ENCODE peak calls at places on chromosomes 1 and 21, in nine cellular contexts. E, O, C, W, S, F, K, R and U are unnamed samples.

GRCh38 chr1:1364266-1364665 is 5.9 kb upstream of the MXRA8 start:
- ATAC-seq in W (peak; percentile 69), C (no peak), R (no peak), K (no peak), F (no peak), E (no peak), S (peak; percentile 53), O (no peak), U (no peak)

GRCh38 chr21:42063578-42064521 is 7.3 kb upstream of the UMODL1 start:
- ATAC-seq in R (peak; percentile 58), S (no peak), C (peak; percentile 65), F (no peak), O (no peak), E (no peak), W (no peak), K (peak; percentile 14), U (no peak)

GRCh38 chr1:223455470-223455869 is 62.3 kb downstream of the CCDC185 start:
- ATAC-seq in E (no peak), R (peak; percentile 21), W (no peak), S (no peak), F (no peak), O (no peak), K (no peak), C (no peak), U (no peak)

GRCh38 chr1:217673387-217673786 is 42.2 kb downstream of the SPATA17 start:
- ATAC-seq in E (no peak), F (no peak), W (no peak), O (no peak), K (peak; percentile 48), C (peak; percentile 19), R (no peak), S (no peak), U (no peak)

GRCh38 chr1:26799479-26800133 is 11.9 kb downstream of the PIGV start:
- ATAC-seq in F (peak; percentile 83), O (peak; percentile 52), E (peak; percentile 92), K (peak; percentile 88), S (peak; percentile 82), W (peak; percentile 85), C (peak; percentile 68), R (peak; percentile 85), U (peak; percentile 87)

GRCh38 chr1:202207292-202207691 is 13.7 kb downstream of the LGR6 start:
- ATAC-seq in W (peak; percentile 79), S (peak; percentile 79), C (no peak), R (no peak), E (peak; percentile 66), O (no peak), K (no peak), F (no peak), U (no peak)

GRCh38 chr1:94551449-94551848 is 9.9 kb upstream of the F3 start:
- ATAC-seq in C (no peak), S (no peak), F (no peak), O (no peak), E (no peak), R (no peak), K (no peak), W (no peak), U (no peak)

GRCh38 chr1:230517786-230518185 is 91.7 kb upstream of the PGBD5 start:
- ATAC-seq in C (peak; percentile 90), R (no peak), S (no peak), W (no peak), O (no peak), E (no peak), F (no peak), K (no peak), U (no peak)

GRCh38 chr1:16984717-16985116 is 4.3 kb upstream of the MFAP2 start:
- ATAC-seq in W (no peak), F (no peak), R (no peak), O (no peak), S (peak; percentile 74), K (peak; percentile 65), E (peak; percentile 93), C (peak; percentile 29), U (peak; percentile 84)

GRCh38 chr1:228267962-228268890 is 60.4 kb downstream of the OBSCN start:
- ATAC-seq in R (no peak), S (no peak), E (no peak), F (peak; percentile 79), W (no peak), C (peak; percentile 11), O (no peak), K (no peak), U (no peak)

GRCh38 chr1:115282825-115283224 is 55.2 kb downstream of the NGF start:
- ATAC-seq in R (no peak), K (peak; percentile 88), S (no peak), O (no peak), W (no peak), E (peak; percentile 75), C (peak; percentile 67), F (no peak), U (peak; percentile 84)

GRCh38 chr1:230636575-230637163 is 5.6 kb upstream of the COG2 start:
- ATAC-seq in E (no peak), W (no peak), K (no peak), F (no peak), R (peak; percentile 63), O (no peak), S (no peak), C (peak; percentile 11), U (no peak)

GRCh38 chr1:31782766-31783410 is 18.7 kb upstream of the ADGRB2 start:
- ATAC-seq in C (no peak), E (no peak), W (no peak), R (no peak), S (no peak), O (no peak), K (no peak), F (no peak), U (no peak)

GRCh38 chr1:119341372-119341947 is 27.1 kb upstream of the HAO2 start:
- ATAC-seq in K (no peak), R (no peak), W (no peak), C (no peak), O (no peak), E (no peak), S (no peak), F (no peak), U (no peak)

GRCh38 chr1:63968663-63969460 is 195.0 kb downstream of the ROR1 start:
- ATAC-seq in E (no peak), R (no peak), O (no peak), C (peak; percentile 7), W (no peak), K (peak; percentile 70), F (no peak), S (peak; percentile 71), U (peak; percentile 19)

GRCh38 chr21:17514124-17514481 is 1.3 kb downstream of the CXADR start:
- ATAC-seq in E (no peak), C (no peak), W (no peak), R (no peak), O (no peak), F (no peak), K (no peak), S (no peak), U (no peak)

GRCh38 chr1:198519639-198520501 is 20.6 kb downstream of the ATP6V1G3 start:
- ATAC-seq in E (no peak), K (no peak), O (peak; percentile 28), S (no peak), F (peak; percentile 17), R (peak; percentile 66), C (no peak), W (no peak), U (no peak)

GRCh38 chr1:54922921-54923421 is 36.0 kb upstream of the DHCR24 start:
- ATAC-seq in E (no peak), O (no peak), S (no peak), F (no peak), W (no peak), K (no peak), C (peak; percentile 81), R (no peak), U (no peak)

GRCh38 chr1:41149570-41149969 is 92.5 kb downstream of the SCMH1 start:
- ATAC-seq in F (no peak), R (no peak), W (no peak), O (no peak), E (no peak), C (no peak), K (no peak), S (no peak), U (no peak)

GRCh38 chr1:77412794-77413530 is 131.1 kb downstream of the AK5 start:
- ATAC-seq in C (no peak), O (no peak), E (no peak), S (peak; percentile 31), F (no peak), K (no peak), W (no peak), R (no peak), U (no peak)

GRCh38 chr1:237258871-237259270 is 216.9 kb downstream of the RYR2 start:
- ATAC-seq in K (no peak), W (no peak), C (no peak), S (no peak), F (no peak), R (no peak), E (peak; percentile 23), O (no peak), U (peak; percentile 89)

GRCh38 chr21:34008618-34009017 is 64.8 kb upstream of the MRPS6 start:
- ATAC-seq in F (no peak), K (no peak), W (no peak), R (peak; percentile 98), O (no peak), E (no peak), S (no peak), C (no peak), U (no peak)

GRCh38 chr21:32727478-32727727 is 410 bp downstream of the SYNJ1 start:
- ATAC-seq in K (peak; percentile 13), E (no peak), F (no peak), O (peak; percentile 7), S (no peak), W (peak; percentile 44), R (peak; percentile 39), C (no peak), U (peak; percentile 22)

GRCh38 chr21:41876396-41876795 is 2.7 kb downstream of the PRDM15 start:
- ATAC-seq in R (no peak), K (no peak), W (no peak), S (no peak), O (no peak), F (no peak), C (no peak), E (no peak), U (no peak)

GRCh38 chr1:215569987-215570824 is 3.1 kb downstream of the KCTD3 start:
- ATAC-seq in S (peak; percentile 23), W (no peak), K (no peak), F (peak; percentile 4), C (no peak), E (no peak), R (no peak), O (no peak), U (no peak)

GRCh38 chr1:186315585-186315984 is 59.5 kb downstream of the TPR start:
- ATAC-seq in E (no peak), R (no peak), C (no peak), F (peak; percentile 25), O (no peak), W (no peak), K (no peak), S (no peak), U (no peak)

GRCh38 chr1:99675292-99675691 is 29.4 kb downstream of the PALMD start:
- ATAC-seq in E (no peak), K (no peak), W (no peak), O (no peak), S (no peak), C (no peak), F (no peak), R (no peak), U (no peak)

GRCh38 chr1:218674280-218674773 is 329.2 kb downstream of the TGFB2 start:
- ATAC-seq in E (no peak), F (no peak), S (peak; percentile 64), O (no peak), K (peak; percentile 79), R (no peak), W (peak; percentile 94), C (peak; percentile 95), U (no peak)

GRCh38 chr1:106278706-106279105 is 777.8 kb upstream of the PRMT6 start:
- ATAC-seq in F (no peak), O (no peak), R (no peak), E (peak; percentile 59), S (no peak), C (no peak), K (no peak), W (no peak), U (no peak)

GRCh38 chr1:26156285-26157038 is 2.4 kb upstream of the FAM110D start:
- ATAC-seq in R (peak; percentile 6), S (no peak), C (peak; percentile 8), K (no peak), E (no peak), W (peak; percentile 71), F (peak; percentile 7), O (peak; percentile 29), U (peak; percentile 14)